ENCODE peak calls at places on chromosomes 7 and 10, in four cellular contexts. One of them, this sample, is unnamed.

GRCh38 chr10:68516766-68517165 is 10.6 kb downstream of the SLC25A16 start:
- DNase-seq in kidney tubule cell: no peak
- DNase-seq in NAMALWA: no peak
- DNase-seq in thoracic aorta: no peak
- DNase-seq in this sample: no peak

GRCh38 chr10:105210546-105210945 is 569.5 kb downstream of the SORCS3 start:
- DNase-seq in kidney tubule cell: peak
- DNase-seq in NAMALWA: no peak
- DNase-seq in thoracic aorta: no peak
- DNase-seq in this sample: no peak

GRCh38 chr10:5611899-5612680 is 54.3 kb downstream of the ASB13 start:
- DNase-seq in kidney tubule cell: peak
- DNase-seq in NAMALWA: no peak
- DNase-seq in thoracic aorta: no peak
- DNase-seq in this sample: peak

GRCh38 chr7:105131033-105131656 is 117.1 kb downstream of the KMT2E start:
- DNase-seq in kidney tubule cell: peak
- DNase-seq in NAMALWA: no peak
- DNase-seq in thoracic aorta: no peak
- DNase-seq in this sample: no peak

GRCh38 chr10:15169555-15170407 is 1.3 kb upstream of the NMT2 start:
- DNase-seq in kidney tubule cell: peak
- DNase-seq in NAMALWA: no peak
- DNase-seq in thoracic aorta: no peak
- DNase-seq in this sample: no peak

GRCh38 chr7:151416135-151416740 is 6.4 kb upstream of the WDR86 start:
- DNase-seq in kidney tubule cell: no peak
- DNase-seq in NAMALWA: no peak
- DNase-seq in thoracic aorta: no peak
- DNase-seq in this sample: no peak

GRCh38 chr7:41881313-41882130 is 178.6 kb upstream of the INHBA start:
- DNase-seq in kidney tubule cell: no peak
- DNase-seq in NAMALWA: peak
- DNase-seq in thoracic aorta: no peak
- DNase-seq in this sample: no peak

GRCh38 chr10:86533328-86533727 is 11.7 kb upstream of the WAPL start:
- DNase-seq in kidney tubule cell: no peak
- DNase-seq in NAMALWA: no peak
- DNase-seq in thoracic aorta: no peak
- DNase-seq in this sample: no peak

GRCh38 chr7:90657481-90657880 is 61.4 kb downstream of the CDK14 start:
- DNase-seq in kidney tubule cell: no peak
- DNase-seq in NAMALWA: no peak
- DNase-seq in thoracic aorta: no peak
- DNase-seq in this sample: no peak

GRCh38 chr7:27174077-27175004 is at the start of gene HOXA10:
- DNase-seq in kidney tubule cell: peak
- DNase-seq in NAMALWA: no peak
- DNase-seq in thoracic aorta: no peak
- DNase-seq in this sample: peak

GRCh38 chr10:6465854-6466524 is 114.1 kb downstream of the PRKCQ start:
- DNase-seq in kidney tubule cell: peak
- DNase-seq in NAMALWA: no peak
- DNase-seq in thoracic aorta: no peak
- DNase-seq in this sample: peak

GRCh38 chr7:127715272-127715671 is 63.3 kb downstream of the SND1 start:
- DNase-seq in kidney tubule cell: no peak
- DNase-seq in NAMALWA: no peak
- DNase-seq in thoracic aorta: no peak
- DNase-seq in this sample: no peak

GRCh38 chr10:103448751-103449150 is 3.4 kb downstream of the CALHM2 start:
- DNase-seq in kidney tubule cell: peak
- DNase-seq in NAMALWA: no peak
- DNase-seq in thoracic aorta: no peak
- DNase-seq in this sample: no peak

GRCh38 chr10:132175907-132176581 is 10.7 kb upstream of the DPYSL4 start:
- DNase-seq in kidney tubule cell: no peak
- DNase-seq in NAMALWA: no peak
- DNase-seq in thoracic aorta: no peak
- DNase-seq in this sample: no peak

GRCh38 chr7:73671857-73672445 is 4.3 kb downstream of the VPS37D start:
- DNase-seq in kidney tubule cell: no peak
- DNase-seq in NAMALWA: no peak
- DNase-seq in thoracic aorta: no peak
- DNase-seq in this sample: no peak

GRCh38 chr10:66844176-66844947 is 81.5 kb upstream of the LRRTM3 start:
- DNase-seq in kidney tubule cell: no peak
- DNase-seq in NAMALWA: no peak
- DNase-seq in thoracic aorta: no peak
- DNase-seq in this sample: no peak

GRCh38 chr7:33716581-33717477 is 188.5 kb upstream of the BMPER start:
- DNase-seq in kidney tubule cell: peak
- DNase-seq in NAMALWA: peak
- DNase-seq in thoracic aorta: no peak
- DNase-seq in this sample: peak

GRCh38 chr7:7164590-7164989 is 17.8 kb upstream of the C1GALT1 start:
- DNase-seq in kidney tubule cell: no peak
- DNase-seq in NAMALWA: no peak
- DNase-seq in thoracic aorta: no peak
- DNase-seq in this sample: no peak

GRCh38 chr10:71079761-71080380 is 132.5 kb upstream of the UNC5B start:
- DNase-seq in kidney tubule cell: no peak
- DNase-seq in NAMALWA: no peak
- DNase-seq in thoracic aorta: no peak
- DNase-seq in this sample: no peak

GRCh38 chr7:148807451-148807850 is 76.6 kb downstream of the EZH2 start:
- DNase-seq in kidney tubule cell: no peak
- DNase-seq in NAMALWA: no peak
- DNase-seq in thoracic aorta: no peak
- DNase-seq in this sample: no peak

GRCh38 chr10:29535012-29535777 is 99.6 kb downstream of the SVIL start:
- DNase-seq in kidney tubule cell: peak
- DNase-seq in NAMALWA: no peak
- DNase-seq in thoracic aorta: no peak
- DNase-seq in this sample: peak

GRCh38 chr7:29377718-29378117 is 183.1 kb downstream of the CHN2 start:
- DNase-seq in kidney tubule cell: no peak
- DNase-seq in NAMALWA: no peak
- DNase-seq in thoracic aorta: no peak
- DNase-seq in this sample: no peak

GRCh38 chr7:4629287-4629905 is 52.7 kb upstream of the FOXK1 start:
- DNase-seq in kidney tubule cell: no peak
- DNase-seq in NAMALWA: no peak
- DNase-seq in thoracic aorta: no peak
- DNase-seq in this sample: no peak

GRCh38 chr7:120865191-120865976 is 7.4 kb upstream of the TSPAN12 start:
- DNase-seq in kidney tubule cell: peak
- DNase-seq in NAMALWA: no peak
- DNase-seq in thoracic aorta: no peak
- DNase-seq in this sample: no peak

GRCh38 chr7:31776616-31777015 is 89.6 kb downstream of the PPP1R17 start:
- DNase-seq in kidney tubule cell: peak
- DNase-seq in NAMALWA: no peak
- DNase-seq in thoracic aorta: no peak
- DNase-seq in this sample: no peak

GRCh38 chr10:98374176-98374969 is 40.6 kb downstream of the PYROXD2 start:
- DNase-seq in kidney tubule cell: peak
- DNase-seq in NAMALWA: no peak
- DNase-seq in thoracic aorta: no peak
- DNase-seq in this sample: no peak

GRCh38 chr7:6350057-6350752 is 77.8 kb upstream of the CYTH3 start:
- DNase-seq in kidney tubule cell: no peak
- DNase-seq in NAMALWA: peak
- DNase-seq in thoracic aorta: no peak
- DNase-seq in this sample: no peak

GRCh38 chr7:18753972-18754610 is 258.5 kb downstream of the HDAC9 start:
- DNase-seq in kidney tubule cell: no peak
- DNase-seq in NAMALWA: no peak
- DNase-seq in thoracic aorta: no peak
- DNase-seq in this sample: no peak

GRCh38 chr10:93701903-93702277 is 502 bp downstream of the FRA10AC1 start:
- DNase-seq in kidney tubule cell: peak
- DNase-seq in NAMALWA: no peak
- DNase-seq in thoracic aorta: no peak
- DNase-seq in this sample: no peak

GRCh38 chr10:54125098-54125747 is 675.8 kb downstream of the PCDH15 start:
- DNase-seq in kidney tubule cell: no peak
- DNase-seq in NAMALWA: no peak
- DNase-seq in thoracic aorta: no peak
- DNase-seq in this sample: no peak

GRCh38 chr7:82542665-82543064 is 99.1 kb upstream of the CACNA2D1 start:
- DNase-seq in kidney tubule cell: peak
- DNase-seq in NAMALWA: no peak
- DNase-seq in thoracic aorta: no peak
- DNase-seq in this sample: peak

GRCh38 chr10:77160679-77161078 is 476.9 kb downstream of the KCNMA1 start:
- DNase-seq in kidney tubule cell: peak
- DNase-seq in NAMALWA: no peak
- DNase-seq in thoracic aorta: no peak
- DNase-seq in this sample: peak

GRCh38 chr7:133937786-133938185 is 189.4 kb upstream of the LRGUK start:
- DNase-seq in kidney tubule cell: no peak
- DNase-seq in NAMALWA: no peak
- DNase-seq in thoracic aorta: no peak
- DNase-seq in this sample: no peak

GRCh38 chr10:122141821-122142651 is 129.1 kb upstream of the BTBD16 start:
- DNase-seq in kidney tubule cell: peak
- DNase-seq in NAMALWA: no peak
- DNase-seq in thoracic aorta: no peak
- DNase-seq in this sample: no peak

GRCh38 chr7:102471791-102472125 is 7.0 kb downstream of the POLR2J start:
- DNase-seq in kidney tubule cell: no peak
- DNase-seq in NAMALWA: no peak
- DNase-seq in thoracic aorta: no peak
- DNase-seq in this sample: no peak

GRCh38 chr7:123797673-123798526 is 47.1 kb upstream of the HYAL4 start:
- DNase-seq in kidney tubule cell: peak
- DNase-seq in NAMALWA: peak
- DNase-seq in thoracic aorta: no peak
- DNase-seq in this sample: peak

GRCh38 chr7:68925241-68925640 is 673.0 kb upstream of the AUTS2 start:
- DNase-seq in kidney tubule cell: no peak
- DNase-seq in NAMALWA: no peak
- DNase-seq in thoracic aorta: no peak
- DNase-seq in this sample: no peak

This sample was measured in Caki2.